ENCODE peak calls at places on chromosomes 4 and X, in six cellular contexts. M is SK-N-SH, L is HCT116, Y is GM12878, C is K562, B is GM23338. S is an unnamed sample.

GRCh38 chrX:36950495-36951253 is 57.5 kb upstream of the FAM47C start:
- DNase-seq in B (peak), Y (no peak), M (no peak), C (no peak), L (no peak), S (no peak)

GRCh38 chr4:15598644-15599043 is 56.5 kb downstream of the FBXL5 start:
- DNase-seq in L (no peak), Y (no peak), C (no peak), M (no peak), B (no peak), S (no peak)

GRCh38 chr4:156475322-156475721 is 496.3 kb downstream of the PDGFC start:
- DNase-seq in L (peak), C (no peak), Y (no peak), B (no peak), M (peak), S (peak)

GRCh38 chr4:132683957-132684356 is 465.1 kb upstream of the PCDH10 start:
- DNase-seq in B (peak), L (no peak), Y (no peak), M (no peak), C (no peak), S (no peak)

GRCh38 chr4:126957555-126958440 is 675.0 kb upstream of the INTU start:
- DNase-seq in B (no peak), Y (no peak), L (no peak), C (no peak), M (no peak), S (no peak)

GRCh38 chr4:52643846-52644245 is 15.3 kb downstream of the USP46 start:
- DNase-seq in L (peak), C (no peak), B (no peak), Y (no peak), M (peak), S (peak)

GRCh38 chr4:158821228-158822009 is 52.6 kb downstream of the FNIP2 start:
- DNase-seq in Y (no peak), C (no peak), B (no peak), M (no peak), L (no peak), S (no peak)

GRCh38 chrX:76366972-76367371 is 60.5 kb upstream of the MAGEE1 start:
- DNase-seq in C (no peak), B (no peak), Y (no peak), L (no peak), M (no peak), S (no peak)

GRCh38 chr4:174437324-174437723 is 85.0 kb downstream of the HPGD start:
- DNase-seq in L (no peak), B (no peak), M (no peak), Y (no peak), C (no peak), S (peak)

GRCh38 chr4:182760644-182761043 is 156.5 kb downstream of the DCTD start:
- DNase-seq in M (no peak), C (no peak), B (no peak), Y (no peak), L (no peak), S (no peak)
- H3K4me2 ChIP-seq in M (no peak), C (no peak), B (no peak), Y (no peak), L (no peak), S (no peak)

GRCh38 chr4:41122309-41122708 is 92.0 kb downstream of the APBB2 start:
- DNase-seq in C (no peak), M (no peak), Y (no peak), L (no peak), B (no peak), S (no peak)

GRCh38 chr4:41121906-41122305 is 92.4 kb downstream of the APBB2 start:
- DNase-seq in B (no peak), Y (no peak), L (no peak), M (no peak), C (no peak), S (no peak)

GRCh38 chr4:41119867-41120295 is 94.5 kb downstream of the APBB2 start:
- DNase-seq in Y (no peak), C (no peak), B (no peak), L (no peak), M (no peak), S (no peak)

GRCh38 chr4:41122775-41123174 is 91.6 kb downstream of the APBB2 start:
- DNase-seq in L (no peak), M (no peak), C (no peak), Y (no peak), B (peak), S (no peak)

DNA sequence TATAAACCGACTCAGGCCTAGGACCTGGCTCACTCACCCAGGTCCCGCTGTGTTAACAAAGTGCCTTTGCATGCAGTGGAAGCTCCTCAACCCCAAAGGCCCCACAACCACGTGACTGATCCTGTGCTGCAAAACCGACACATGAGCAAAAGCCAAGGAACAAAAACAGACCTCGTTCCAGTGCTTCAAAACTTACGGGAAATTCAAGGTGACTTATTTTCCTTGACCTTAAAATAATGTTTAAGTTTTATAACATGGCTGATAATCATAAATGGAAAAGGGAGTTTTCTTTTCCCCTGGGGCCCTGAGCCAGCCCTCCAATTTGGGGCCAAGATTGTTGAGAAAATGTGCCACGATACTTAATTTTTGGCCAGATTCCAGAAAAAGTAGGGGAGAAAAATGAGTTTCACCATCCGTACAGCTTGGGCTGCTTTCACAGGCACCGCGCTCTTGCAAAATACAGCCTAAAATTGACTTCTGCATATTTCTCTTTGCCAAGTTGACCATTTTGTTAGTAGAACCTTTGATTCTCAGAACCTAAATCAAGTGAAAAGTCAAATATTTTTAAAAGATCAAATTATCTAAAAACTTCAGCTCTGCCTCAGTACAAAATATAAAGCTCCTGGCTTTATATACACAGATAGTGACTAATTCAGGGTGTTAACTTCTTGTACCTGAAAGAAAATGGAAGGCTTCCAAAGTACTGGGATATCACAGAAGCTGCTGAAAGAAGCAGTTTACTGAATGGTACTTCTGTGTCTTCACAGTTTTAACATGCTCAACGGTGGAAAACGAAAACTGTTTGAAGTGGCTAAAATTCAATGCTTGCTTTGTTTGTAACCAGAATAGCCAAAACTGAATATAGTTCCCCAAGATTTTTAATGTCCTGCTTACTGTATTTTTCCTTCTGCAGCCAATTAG is 93.8 kb downstream of the APBB2 start:
- DNase-seq in M (no peak), Y (no peak), C (no peak), L (no peak), B (no peak), S (peak)
- TF ChIP-seq POLR2AphosphoS5 in M (no peak), Y (no peak), C (no peak), L (no peak), B (no peak), S (no peak)

GRCh38 chrX:19626230-19626629 is 110.9 kb upstream of the MAP3K15 start:
- DNase-seq in C (no peak), B (no peak), L (no peak), Y (no peak), M (no peak), S (no peak)

GRCh38 chrX:19627081-19627480 is 111.8 kb upstream of the MAP3K15 start:
- DNase-seq in M (no peak), Y (no peak), L (no peak), B (no peak), C (no peak), S (no peak)

GRCh38 chrX:19627533-19627932 is 112.2 kb upstream of the MAP3K15 start:
- DNase-seq in L (no peak), Y (no peak), M (no peak), C (no peak), B (no peak), S (no peak)

GRCh38 chrX:19624754-19625153 is 109.4 kb upstream of the MAP3K15 start:
- DNase-seq in L (no peak), B (no peak), M (no peak), C (no peak), Y (no peak), S (no peak)

GRCh38 chrX:19625612-19626011 is 110.3 kb upstream of the MAP3K15 start:
- DNase-seq in Y (no peak), C (no peak), B (no peak), L (no peak), M (no peak), S (peak)
- H3K4me2 ChIP-seq in Y (no peak), C (no peak), B (no peak), L (peak), M (peak), S (peak)

GRCh38 chrX:350148-350533 is 31.5 kb upstream of the GTPBP6 start:
- DNase-seq in Y (no peak), B (peak), C (no peak), L (no peak), M (no peak), S (no peak)
- TF ChIP-seq POLR2AphosphoS5 in Y (no peak), B (no peak), C (no peak), L (no peak), M (no peak), S (no peak)

GRCh38 chrX:103607385-103608304 is at the start of gene TCEAL3:
- DNase-seq in B (peak), M (peak), C (no peak), L (no peak), Y (no peak), S (peak)

GRCh38 chrX:103610282-103610681 is 2.5 kb downstream of the TCEAL3 start:
- DNase-seq in L (no peak), C (no peak), Y (no peak), M (no peak), B (no peak), S (no peak)

GRCh38 chrX:103613362-103613761 is 5.6 kb downstream of the TCEAL3 start:
- DNase-seq in B (no peak), L (no peak), C (no peak), M (no peak), Y (no peak), S (no peak)

DNA sequence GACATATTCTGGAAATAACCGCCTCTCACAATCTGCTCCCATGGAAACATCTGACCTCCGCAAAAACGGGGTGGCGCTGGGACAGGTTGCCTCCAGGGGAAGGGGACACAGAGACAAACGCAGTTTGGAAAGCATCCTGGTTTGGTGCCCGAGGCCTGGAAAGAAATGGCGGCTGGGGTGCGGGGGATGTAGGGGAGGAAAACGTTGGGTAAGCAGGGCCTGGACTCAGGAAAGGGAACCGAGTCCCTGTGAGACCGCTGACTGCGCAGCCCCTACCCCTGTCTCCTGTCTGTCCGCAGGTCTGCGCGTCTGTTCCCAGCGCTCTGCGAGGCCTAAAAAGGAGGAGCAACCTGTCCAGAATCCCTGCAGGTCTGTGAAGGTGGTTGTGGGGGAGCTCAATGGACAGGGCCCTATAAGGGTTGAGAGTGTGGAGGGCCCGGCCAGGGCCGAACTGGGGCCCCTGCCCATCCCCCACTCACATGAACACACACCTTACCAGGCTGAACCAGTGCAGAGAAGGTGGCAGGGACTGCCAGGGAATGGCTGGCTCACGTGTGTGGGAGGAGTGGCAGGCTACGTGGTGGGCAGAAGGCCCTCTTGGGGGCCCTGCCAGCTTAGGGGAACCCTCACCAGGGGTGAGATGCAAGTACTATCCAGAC is 671 bp downstream of the TCEAL3 start:
- DNase-seq in M (peak), B (no peak), Y (no peak), L (no peak), C (no peak), S (no peak)
- H3K4me2 ChIP-seq in M (peak), B (peak), Y (peak), L (no peak), C (no peak), S (peak)

S was measured in endothelial cell of umbilical vein.